ENCODE peak calls at places on chromosome 9, in nine cellular contexts. W is AG10803, Y is neural crest cell, L is HL-60, E is foreskin fibroblast, V is cardiac fibroblast, K is astrocyte of the spinal cord, F is HFF-Myc, X is RWPE1. Q is an unnamed sample.

GRCh38 chr9:90308746-90309145 is 333.9 kb downstream of the DIRAS2 start:
- DNase-seq in W (no peak), Y (no peak), L (no peak), E (no peak), V (no peak), K (no peak), F (no peak), X (no peak), Q (no peak)

GRCh38 chr9:19085295-19085694 is 17.4 kb downstream of the HAUS6 start:
- DNase-seq in W (peak), Y (no peak), L (no peak), E (no peak), V (peak), K (no peak), F (no peak), X (peak), Q (no peak)

GRCh38 chr9:133768859-133769510 is 30.8 kb upstream of the SARDH start:
- DNase-seq in W (no peak), Y (no peak), L (no peak), E (no peak), V (no peak), K (no peak), F (no peak), X (no peak), Q (no peak)

GRCh38 chr9:134130503-134131375 is 5.1 kb upstream of the WDR5 start:
- DNase-seq in W (peak), Y (no peak), L (no peak), E (no peak), V (peak), K (no peak), F (no peak), X (peak), Q (no peak)

GRCh38 chr9:104142799-104143553 is 48.9 kb downstream of the SMC2 start:
- DNase-seq in W (no peak), Y (no peak), L (no peak), E (no peak), V (no peak), K (no peak), F (no peak), X (no peak), Q (no peak)

GRCh38 chr9:115085773-115086377 is 32.1 kb downstream of the TNC start:
- DNase-seq in W (no peak), Y (peak), L (no peak), E (no peak), V (no peak), K (no peak), F (no peak), X (no peak), Q (no peak)

GRCh38 chr9:86052556-86053468 is 46.5 kb downstream of the GOLM1 start:
- DNase-seq in W (no peak), Y (no peak), L (no peak), E (no peak), V (no peak), K (no peak), F (no peak), X (no peak), Q (no peak)

GRCh38 chr9:133597316-133597957 is 11.8 kb downstream of the FAM163B start:
- DNase-seq in W (no peak), Y (no peak), L (no peak), E (no peak), V (peak), K (no peak), F (no peak), X (no peak), Q (no peak)

GRCh38 chr9:124449381-124450151 is 685 bp upstream of the ADGRD2 start:
- DNase-seq in W (no peak), Y (no peak), L (no peak), E (no peak), V (peak), K (no peak), F (no peak), X (no peak), Q (no peak)

GRCh38 chr9:4886698-4887097 is 94.0 kb downstream of the RCL1 start:
- DNase-seq in W (peak), Y (no peak), L (no peak), E (no peak), V (no peak), K (no peak), F (no peak), X (no peak), Q (peak)

GRCh38 chr9:125255781-125256391 is 5.7 kb upstream of the GAPVD1 start:
- DNase-seq in W (no peak), Y (no peak), L (peak), E (no peak), V (peak), K (no peak), F (no peak), X (no peak), Q (no peak)

GRCh38 chr9:16282216-16282615 is 588.3 kb downstream of the BNC2 start:
- DNase-seq in W (peak), Y (no peak), L (no peak), E (peak), V (peak), K (no peak), F (no peak), X (no peak), Q (no peak)

GRCh38 chr9:21415492-21416267 is 6.8 kb downstream of the IFNA8 start:
- DNase-seq in W (no peak), Y (no peak), L (no peak), E (no peak), V (peak), K (peak), F (peak), X (no peak), Q (peak)

GRCh38 chr9:27924502-27924901 is 351.2 kb upstream of the C9orf72 start:
- DNase-seq in W (no peak), Y (no peak), L (no peak), E (no peak), V (no peak), K (no peak), F (no peak), X (no peak), Q (no peak)

GRCh38 chr9:94630833-94631232 is 8.5 kb downstream of the FBP1 start:
- DNase-seq in W (no peak), Y (no peak), L (no peak), E (no peak), V (no peak), K (no peak), F (no peak), X (peak), Q (no peak)

GRCh38 chr9:115992834-115993233 is 160.8 kb upstream of the PAPPA start:
- DNase-seq in W (peak), Y (no peak), L (no peak), E (peak), V (peak), K (peak), F (no peak), X (no peak), Q (no peak)

GRCh38 chr9:108854641-108855528 is 901 bp downstream of the ACTL7B start:
- DNase-seq in W (no peak), Y (no peak), L (no peak), E (no peak), V (no peak), K (no peak), F (no peak), X (no peak), Q (no peak)

GRCh38 chr9:129384887-129385614 is 207.0 kb upstream of the IER5L start:
- DNase-seq in W (no peak), Y (no peak), L (no peak), E (no peak), V (no peak), K (no peak), F (no peak), X (no peak), Q (no peak)

GRCh38 chr9:107155244-107155817 is 127.7 kb upstream of the RAD23B start:
- DNase-seq in W (no peak), Y (no peak), L (no peak), E (no peak), V (no peak), K (no peak), F (no peak), X (no peak), Q (no peak)
- TF ChIP-seq CTCF in W (peak), Y (peak), L (no peak), E (peak), V (peak), K (peak), F (peak), X (no peak), Q (peak)

GRCh38 chr9:84851935-84852585 is 182.5 kb downstream of the NTRK2 start:
- DNase-seq in W (peak), Y (no peak), L (no peak), E (peak), V (peak), K (peak), F (peak), X (peak), Q (peak)
- TF ChIP-seq CTCF in W (no peak), Y (no peak), L (no peak), E (no peak), V (no peak), K (no peak), F (no peak), X (no peak), Q (no peak)

GRCh38 chr9:88378317-88378716 is 9.9 kb upstream of the SPIN1 start:
- DNase-seq in W (no peak), Y (no peak), L (no peak), E (no peak), V (peak), K (peak), F (no peak), X (no peak), Q (no peak)
- TF ChIP-seq CTCF in W (peak), Y (no peak), L (no peak), E (peak), V (peak), K (no peak), F (peak), X (no peak), Q (peak)

GRCh38 chr9:112443200-112443599 is 43.4 kb upstream of the KIAA1958 start:
- DNase-seq in W (peak), Y (no peak), L (peak), E (no peak), V (peak), K (peak), F (no peak), X (peak), Q (no peak)
- TF ChIP-seq CTCF in W (peak), Y (peak), L (no peak), E (peak), V (peak), K (peak), F (peak), X (peak), Q (peak)

GRCh38 chr9:121026768-121027167 is 23.3 kb downstream of the C5 start:
- DNase-seq in W (no peak), Y (no peak), L (no peak), E (no peak), V (no peak), K (no peak), F (no peak), X (no peak), Q (no peak)

GRCh38 chr9:121024237-121024636 is 25.8 kb downstream of the C5 start:
- DNase-seq in W (no peak), Y (no peak), L (no peak), E (no peak), V (no peak), K (no peak), F (no peak), X (no peak), Q (no peak)

GRCh38 chr9:121021294-121021693 is 28.8 kb downstream of the C5 start:
- DNase-seq in W (peak), Y (no peak), L (no peak), E (peak), V (peak), K (no peak), F (peak), X (no peak), Q (no peak)

GRCh38 chr9:121026260-121026691 is 23.8 kb downstream of the C5 start:
- DNase-seq in W (peak), Y (no peak), L (no peak), E (no peak), V (peak), K (peak), F (no peak), X (no peak), Q (no peak)

GRCh38 chr9:121023064-121023463 is 27.0 kb downstream of the C5 start:
- DNase-seq in W (peak), Y (no peak), L (peak), E (no peak), V (peak), K (no peak), F (no peak), X (peak), Q (no peak)
- TF ChIP-seq CTCF in W (peak), Y (peak), L (peak), E (peak), V (peak), K (no peak), F (peak), X (no peak), Q (peak)

DNA sequence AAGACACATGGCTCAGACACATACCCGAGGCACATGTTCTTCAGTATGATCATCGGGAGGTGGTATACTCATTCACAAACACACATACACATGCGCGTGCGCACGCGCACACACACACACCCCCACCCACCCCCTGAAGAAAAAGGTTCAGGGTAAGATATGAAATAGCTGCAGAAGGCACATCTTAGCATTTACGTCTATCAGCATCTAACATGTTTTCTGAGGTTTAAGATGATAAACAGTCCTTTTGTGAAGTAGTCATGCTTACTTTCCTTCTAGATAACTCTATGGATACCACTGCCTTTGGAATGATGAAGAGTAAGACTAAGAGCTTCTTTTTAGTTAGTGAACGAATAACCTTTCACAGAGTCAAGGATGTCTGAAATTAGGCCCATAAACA is 105.1 kb upstream of the GNA14 start:
- DNase-seq in W (no peak), Y (no peak), L (no peak), E (no peak), V (no peak), K (no peak), F (no peak), X (no peak), Q (no peak)
- TF ChIP-seq CTCF in W (no peak), Y (no peak), L (no peak), E (no peak), V (no peak), K (no peak), F (no peak), X (no peak), Q (no peak)

GRCh38 chr9:128370752-128371621 is at the start of gene URM1:
- DNase-seq in W (peak), Y (peak), L (peak), E (peak), V (peak), K (peak), F (peak), X (peak), Q (no peak)
- TF ChIP-seq CTCF in W (peak), Y (no peak), L (no peak), E (no peak), V (peak), K (peak), F (no peak), X (no peak), Q (peak)

GRCh38 chr9:113520109-113520642 is 56.6 kb downstream of the RGS3 start:
- DNase-seq in W (no peak), Y (no peak), L (no peak), E (no peak), V (peak), K (peak), F (no peak), X (peak), Q (peak)
- TF ChIP-seq CTCF in W (no peak), Y (no peak), L (no peak), E (no peak), V (no peak), K (no peak), F (no peak), X (no peak), Q (no peak)

GRCh38 chr9:137162505-137163100 is 7.2 kb downstream of the LRRC26 start:
- DNase-seq in W (no peak), Y (no peak), L (peak), E (no peak), V (no peak), K (no peak), F (no peak), X (no peak), Q (no peak)
- TF ChIP-seq CTCF in W (no peak), Y (no peak), L (no peak), E (no peak), V (no peak), K (no peak), F (no peak), X (peak), Q (peak)

GRCh38 chr9:113397077-113397696 is 3.9 kb downstream of the ALAD start:
- DNase-seq in W (no peak), Y (no peak), L (no peak), E (no peak), V (no peak), K (no peak), F (no peak), X (no peak), Q (no peak)
- TF ChIP-seq CTCF in W (no peak), Y (no peak), L (no peak), E (no peak), V (no peak), K (no peak), F (no peak), X (no peak), Q (no peak)

Q was measured in epithelial cell of proximal tubule.